ENCODE peak calls at places on chromosome 3, in four cellular contexts. One of them, this sample, is unnamed.

GRCh38 chr3:12287727-12288465 is 974 bp upstream of the PPARG start:
- DNase-seq in upper lobe of right lung: peak
- DNase-seq in GM12865: no peak
- DNase-seq in fibroblast of mammary gland: no peak
- DNase-seq in this sample: peak

GRCh38 chr3:110248666-110249065 is 823.0 kb upstream of the NECTIN3 start:
- DNase-seq in upper lobe of right lung: no peak
- DNase-seq in GM12865: no peak
- DNase-seq in fibroblast of mammary gland: peak
- DNase-seq in this sample: peak

GRCh38 chr3:156819842-156820686 is 6.1 kb upstream of the LEKR1 start:
- DNase-seq in upper lobe of right lung: no peak
- DNase-seq in GM12865: peak
- DNase-seq in fibroblast of mammary gland: no peak
- DNase-seq in this sample: no peak

GRCh38 chr3:189099031-189099471 is 72.7 kb upstream of the TPRG1 start:
- DNase-seq in upper lobe of right lung: peak
- DNase-seq in GM12865: no peak
- DNase-seq in fibroblast of mammary gland: peak
- DNase-seq in this sample: peak

GRCh38 chr3:150274372-150274771 is 133.7 kb upstream of the TSC22D2 start:
- DNase-seq in upper lobe of right lung: no peak
- DNase-seq in GM12865: no peak
- DNase-seq in fibroblast of mammary gland: no peak
- DNase-seq in this sample: no peak

GRCh38 chr3:114121996-114122709 is 56.7 kb downstream of the DRD3 start:
- DNase-seq in upper lobe of right lung: no peak
- DNase-seq in GM12865: no peak
- DNase-seq in fibroblast of mammary gland: peak
- DNase-seq in this sample: peak

GRCh38 chr3:171838218-171838720 is 4.9 kb upstream of the TMEM212 start:
- DNase-seq in upper lobe of right lung: no peak
- DNase-seq in GM12865: no peak
- DNase-seq in fibroblast of mammary gland: peak
- DNase-seq in this sample: peak

GRCh38 chr3:71469131-71469430 is 114.4 kb downstream of the FOXP1 start:
- DNase-seq in upper lobe of right lung: no peak
- DNase-seq in GM12865: no peak
- DNase-seq in fibroblast of mammary gland: no peak
- DNase-seq in this sample: no peak

GRCh38 chr3:112730210-112730609 is 89.3 kb upstream of the CCDC80 start:
- DNase-seq in upper lobe of right lung: no peak
- DNase-seq in GM12865: no peak
- DNase-seq in fibroblast of mammary gland: peak
- DNase-seq in this sample: no peak

GRCh38 chr3:14821151-14821550 is 2.4 kb downstream of the FGD5 start:
- DNase-seq in upper lobe of right lung: no peak
- DNase-seq in GM12865: no peak
- DNase-seq in fibroblast of mammary gland: no peak
- DNase-seq in this sample: no peak

GRCh38 chr3:50322386-50323091 is at the start of gene HYAL2:
- DNase-seq in upper lobe of right lung: peak
- DNase-seq in GM12865: no peak
- DNase-seq in fibroblast of mammary gland: no peak
- DNase-seq in this sample: no peak

GRCh38 chr3:8856721-8857120 is 87.3 kb upstream of the OXTR start:
- DNase-seq in upper lobe of right lung: no peak
- DNase-seq in GM12865: no peak
- DNase-seq in fibroblast of mammary gland: no peak
- DNase-seq in this sample: no peak

GRCh38 chr3:4751057-4752051 is 227.9 kb upstream of the BHLHE40 start:
- DNase-seq in upper lobe of right lung: no peak
- DNase-seq in GM12865: peak
- DNase-seq in fibroblast of mammary gland: peak
- DNase-seq in this sample: peak

GRCh38 chr3:134527037-134527436 is 41.2 kb downstream of the CEP63 start:
- DNase-seq in upper lobe of right lung: no peak
- DNase-seq in GM12865: peak
- DNase-seq in fibroblast of mammary gland: peak
- DNase-seq in this sample: no peak

GRCh38 chr3:43340403-43340802 is 54.1 kb downstream of the SNRK start:
- DNase-seq in upper lobe of right lung: no peak
- DNase-seq in GM12865: no peak
- DNase-seq in fibroblast of mammary gland: no peak
- DNase-seq in this sample: no peak

GRCh38 chr3:72288955-72289707 is 504.2 kb upstream of the PROK2 start:
- DNase-seq in upper lobe of right lung: peak
- DNase-seq in GM12865: peak
- DNase-seq in fibroblast of mammary gland: no peak
- DNase-seq in this sample: peak

GRCh38 chr3:89692601-89693000 is 585.2 kb downstream of the EPHA3 start:
- DNase-seq in upper lobe of right lung: no peak
- DNase-seq in GM12865: no peak
- DNase-seq in fibroblast of mammary gland: no peak
- DNase-seq in this sample: no peak

GRCh38 chr3:137035631-137036030 is 77.8 kb downstream of the IL20RB start:
- DNase-seq in upper lobe of right lung: no peak
- DNase-seq in GM12865: peak
- DNase-seq in fibroblast of mammary gland: peak
- DNase-seq in this sample: peak

GRCh38 chr3:53259427-53260259 is 3.8 kb upstream of the TKT start:
- DNase-seq in upper lobe of right lung: no peak
- DNase-seq in GM12865: no peak
- DNase-seq in fibroblast of mammary gland: peak
- DNase-seq in this sample: no peak

GRCh38 chr3:15099364-15100098 is 583 bp upstream of the RBSN start:
- DNase-seq in upper lobe of right lung: no peak
- DNase-seq in GM12865: peak
- DNase-seq in fibroblast of mammary gland: no peak
- DNase-seq in this sample: no peak

GRCh38 chr3:196287066-196287404 is 491 bp downstream of the PCYT1A start:
- DNase-seq in upper lobe of right lung: no peak
- DNase-seq in GM12865: peak
- DNase-seq in fibroblast of mammary gland: peak
- DNase-seq in this sample: no peak

GRCh38 chr3:131794766-131795381 is 239.9 kb downstream of the CPNE4 start:
- DNase-seq in upper lobe of right lung: no peak
- DNase-seq in GM12865: peak
- DNase-seq in fibroblast of mammary gland: peak
- DNase-seq in this sample: peak

GRCh38 chr3:25143356-25143704 is 284.7 kb upstream of the RARB start:
- DNase-seq in upper lobe of right lung: no peak
- DNase-seq in GM12865: no peak
- DNase-seq in fibroblast of mammary gland: no peak
- DNase-seq in this sample: no peak

GRCh38 chr3:130300888-130301287 is 44.6 kb upstream of the COL6A5 start:
- DNase-seq in upper lobe of right lung: no peak
- DNase-seq in GM12865: no peak
- DNase-seq in fibroblast of mammary gland: no peak
- DNase-seq in this sample: no peak

GRCh38 chr3:81462921-81463320 is 298.5 kb downstream of the GBE1 start:
- DNase-seq in upper lobe of right lung: no peak
- DNase-seq in GM12865: no peak
- DNase-seq in fibroblast of mammary gland: peak
- DNase-seq in this sample: no peak

GRCh38 chr3:48024401-48024800 is 8.2 kb upstream of the MAP4 start:
- DNase-seq in upper lobe of right lung: no peak
- DNase-seq in GM12865: no peak
- DNase-seq in fibroblast of mammary gland: no peak
- DNase-seq in this sample: no peak

GRCh38 chr3:142947799-142948575 is 15.5 kb downstream of the PAQR9 start:
- DNase-seq in upper lobe of right lung: no peak
- DNase-seq in GM12865: no peak
- DNase-seq in fibroblast of mammary gland: peak
- DNase-seq in this sample: no peak

GRCh38 chr3:104102386-104102785 is 1264.3 kb upstream of the ALCAM start:
- DNase-seq in upper lobe of right lung: peak
- DNase-seq in GM12865: peak
- DNase-seq in fibroblast of mammary gland: peak
- DNase-seq in this sample: peak

GRCh38 chr3:122890077-122890484 is 95.2 kb downstream of the SLC49A4 start:
- DNase-seq in upper lobe of right lung: no peak
- DNase-seq in GM12865: peak
- DNase-seq in fibroblast of mammary gland: peak
- DNase-seq in this sample: peak

GRCh38 chr3:11654166-11654565 is 10.5 kb upstream of the VGLL4 start:
- DNase-seq in upper lobe of right lung: no peak
- DNase-seq in GM12865: no peak
- DNase-seq in fibroblast of mammary gland: no peak
- DNase-seq in this sample: no peak

GRCh38 chr3:132399054-132399929 is 18.0 kb upstream of the DNAJC13 start:
- DNase-seq in upper lobe of right lung: no peak
- DNase-seq in GM12865: peak
- DNase-seq in fibroblast of mammary gland: peak
- DNase-seq in this sample: peak

GRCh38 chr3:140630866-140631265 is 47.0 kb upstream of the TRIM42 start:
- DNase-seq in upper lobe of right lung: no peak
- DNase-seq in GM12865: no peak
- DNase-seq in fibroblast of mammary gland: peak
- DNase-seq in this sample: peak

GRCh38 chr3:39414421-39414907 is 7.9 kb downstream of the RPSA start:
- DNase-seq in upper lobe of right lung: no peak
- DNase-seq in GM12865: peak
- DNase-seq in fibroblast of mammary gland: peak
- DNase-seq in this sample: peak

GRCh38 chr3:49642708-49643145 is 31.4 kb upstream of the APEH start:
- DNase-seq in upper lobe of right lung: no peak
- DNase-seq in GM12865: no peak
- DNase-seq in fibroblast of mammary gland: no peak
- DNase-seq in this sample: no peak

DNA sequence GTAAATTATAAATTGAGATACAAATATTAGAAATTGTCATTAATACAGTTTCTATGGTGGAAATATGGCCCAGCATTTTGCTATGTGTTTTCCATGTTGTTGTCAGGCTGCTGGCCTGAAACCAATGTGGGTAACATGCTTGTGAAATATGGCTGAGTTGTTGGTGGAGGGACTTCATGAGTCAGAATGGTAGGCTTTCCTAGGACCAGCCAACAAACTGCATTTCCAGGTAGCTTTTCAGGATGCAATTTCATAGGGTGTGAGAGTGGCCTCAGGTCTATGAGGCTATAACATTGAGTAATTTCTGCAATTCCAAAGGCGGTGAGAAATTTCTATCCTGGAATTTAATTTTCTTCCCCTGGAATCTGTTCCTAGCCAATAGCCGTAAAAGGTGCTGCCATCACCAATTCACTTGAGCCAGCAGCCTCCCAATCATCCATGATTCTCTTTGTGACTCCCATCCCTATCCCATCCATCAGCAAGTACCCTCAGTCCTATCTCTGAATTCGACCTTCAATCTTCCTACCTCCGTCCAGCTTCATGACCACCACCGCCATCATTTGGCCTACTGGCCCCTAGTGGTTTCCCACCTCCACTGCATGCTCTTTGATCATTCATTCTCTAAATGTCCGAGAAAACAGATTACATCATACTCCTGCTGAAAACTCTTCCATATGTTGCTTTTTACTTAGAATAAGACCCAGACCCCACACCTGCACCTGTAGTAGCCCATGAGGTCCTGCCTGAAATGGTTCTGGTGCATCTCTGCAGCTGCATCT is 276.6 kb upstream of the CFAP20DC start:
- DNase-seq in upper lobe of right lung: no peak
- DNase-seq in GM12865: no peak
- DNase-seq in fibroblast of mammary gland: no peak
- DNase-seq in this sample: no peak
- TF ChIP-seq CTCF in upper lobe of right lung: peak
- TF ChIP-seq CTCF in GM12865: peak
- TF ChIP-seq CTCF in fibroblast of mammary gland: peak
- TF ChIP-seq CTCF in this sample: no peak

GRCh38 chr3:182729903-182730674 is 63.2 kb upstream of the ATP11B start:
- DNase-seq in upper lobe of right lung: no peak
- DNase-seq in GM12865: peak
- DNase-seq in fibroblast of mammary gland: no peak
- DNase-seq in this sample: no peak
- H3K4me3 ChIP-seq in upper lobe of right lung: no peak
- H3K4me3 ChIP-seq in GM12865: peak
- H3K4me3 ChIP-seq in fibroblast of mammary gland: no peak
- H3K4me3 ChIP-seq in this sample: no peak

GRCh38 chr3:64717872-64718613 is 30.2 kb upstream of the ADAMTS9 start:
- DNase-seq in upper lobe of right lung: no peak
- DNase-seq in GM12865: no peak
- DNase-seq in fibroblast of mammary gland: peak
- DNase-seq in this sample: no peak
- TF ChIP-seq CTCF in upper lobe of right lung: peak
- TF ChIP-seq CTCF in GM12865: no peak
- TF ChIP-seq CTCF in fibroblast of mammary gland: peak
- TF ChIP-seq CTCF in this sample: peak

GRCh38 chr3:18428036-18428435 is 2.9 kb upstream of the SATB1 start:
- DNase-seq in upper lobe of right lung: no peak
- DNase-seq in GM12865: no peak
- DNase-seq in fibroblast of mammary gland: no peak
- DNase-seq in this sample: no peak

GRCh38 chr3:18425641-18426403 is 683 bp upstream of the SATB1 start:
- DNase-seq in upper lobe of right lung: peak
- DNase-seq in GM12865: no peak
- DNase-seq in fibroblast of mammary gland: no peak
- DNase-seq in this sample: peak

GRCh38 chr3:18424862-18425640 is at the start of gene SATB1:
- DNase-seq in upper lobe of right lung: peak
- DNase-seq in GM12865: peak
- DNase-seq in fibroblast of mammary gland: peak
- DNase-seq in this sample: peak

GRCh38 chr3:18424213-18424861 is 802 bp downstream of the SATB1 start:
- DNase-seq in upper lobe of right lung: peak
- DNase-seq in GM12865: peak
- DNase-seq in fibroblast of mammary gland: no peak
- DNase-seq in this sample: no peak

DNA sequence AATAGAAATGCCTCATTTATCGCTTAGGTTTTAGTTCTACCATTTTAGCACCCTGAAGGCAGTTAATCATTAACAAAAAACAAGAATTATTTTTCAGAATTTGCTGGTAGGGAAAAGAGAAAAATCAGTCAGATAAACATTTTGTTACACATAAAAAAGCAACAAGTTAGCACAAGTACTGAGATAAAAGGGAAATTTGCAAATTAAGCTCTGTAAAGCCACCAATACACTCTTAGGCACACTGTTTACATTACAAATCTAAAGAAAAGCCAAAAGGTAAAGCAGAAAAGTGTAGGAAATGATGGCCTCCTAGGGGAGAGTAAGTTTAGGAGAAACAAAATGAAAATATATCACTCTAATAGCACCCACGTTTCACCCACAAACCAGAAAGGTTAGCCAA is 1.5 kb upstream of the SATB1 start:
- DNase-seq in upper lobe of right lung: no peak
- DNase-seq in GM12865: no peak
- DNase-seq in fibroblast of mammary gland: no peak
- DNase-seq in this sample: no peak
- H3K4me3 ChIP-seq in upper lobe of right lung: peak
- H3K4me3 ChIP-seq in GM12865: no peak
- H3K4me3 ChIP-seq in fibroblast of mammary gland: no peak
- H3K4me3 ChIP-seq in this sample: no peak

GRCh38 chr3:175065492-175065891 is 206.4 kb downstream of the NAALADL2 start:
- DNase-seq in upper lobe of right lung: no peak
- DNase-seq in GM12865: no peak
- DNase-seq in fibroblast of mammary gland: no peak
- DNase-seq in this sample: peak
- TF ChIP-seq CTCF in upper lobe of right lung: no peak
- TF ChIP-seq CTCF in GM12865: no peak
- TF ChIP-seq CTCF in fibroblast of mammary gland: no peak
- TF ChIP-seq CTCF in this sample: no peak

This sample was measured in foreskin fibroblast.